ENCODE peak calls at places on chromosomes 12 and 14, in eight cellular contexts. G is lower lobe of right lung, C is GM23248, Y is K562, J is stomach, A is psoas muscle, R is Panc1, N is right atrium auricular region. H is an unnamed sample.

GRCh38 chr14:65015391-65015790 is 28.7 kb downstream of the FNTB start:
- DNase-seq in G (no peak), C (no peak), Y (no peak), J (no peak), A (no peak), R (no peak), N (no peak), H (no peak)

GRCh38 chr14:105092124-105092911 is 27.1 kb upstream of the GPR132 start:
- DNase-seq in G (peak; percentile 58), C (peak; percentile 61), Y (no peak), J (peak; percentile 46), A (no peak), R (no peak), N (no peak), H (peak; percentile 77)

GRCh38 chr14:88792572-88793258 is at the start of gene EML5:
- DNase-seq in G (peak; percentile 93), C (peak; percentile 81), Y (peak; percentile 75), J (peak; percentile 92), A (peak; percentile 85), R (no peak), N (peak; percentile 67), H (peak; percentile 94)

GRCh38 chr14:32932921-32933622 is 5.6 kb upstream of the NPAS3 start:
- DNase-seq in G (no peak), C (no peak), Y (no peak), J (no peak), A (peak; percentile 24), R (no peak), N (no peak), H (peak; percentile 57)

GRCh38 chr12:90896164-90896563 is 58.8 kb downstream of the CCER1 start:
- DNase-seq in G (no peak), C (peak; percentile 62), Y (no peak), J (no peak), A (no peak), R (no peak), N (no peak), H (no peak)

GRCh38 chr14:42047421-42048045 is 440.9 kb downstream of the LRFN5 start:
- DNase-seq in G (no peak), C (no peak), Y (no peak), J (no peak), A (no peak), R (no peak), N (no peak), H (no peak)

GRCh38 chr14:30195946-30196345 is 268.3 kb upstream of the PRKD1 start:
- DNase-seq in G (no peak), C (peak; percentile 17), Y (no peak), J (no peak), A (no peak), R (no peak), N (no peak), H (no peak)

GRCh38 chr12:132638541-132639408 is 20.2 kb downstream of the P2RX2 start:
- DNase-seq in G (no peak), C (peak; percentile 77), Y (no peak), J (no peak), A (peak; percentile 54), R (peak; percentile 20), N (no peak), H (no peak)

GRCh38 chr12:93742086-93742934 is 65.1 kb downstream of the CRADD start:
- DNase-seq in G (peak; percentile 87), C (peak; percentile 90), Y (peak; percentile 93), J (peak; percentile 77), A (peak; percentile 77), R (peak; percentile 38), N (no peak), H (peak; percentile 84)

GRCh38 chr14:75450381-75451276 is 22.8 kb downstream of the JDP2 start:
- DNase-seq in G (peak; percentile 62), C (peak; percentile 56), Y (no peak), J (peak; percentile 90), A (peak; percentile 71), R (no peak), N (no peak), H (peak; percentile 17)

GRCh38 chr12:62808166-62808879 is 126.6 kb downstream of the PPM1H start:
- DNase-seq in G (no peak), C (no peak), Y (no peak), J (no peak), A (no peak), R (no peak), N (no peak), H (no peak)

GRCh38 chr14:55130194-55130550 is 1.1 kb downstream of the LGALS3 start:
- DNase-seq in G (no peak), C (peak; percentile 75), Y (no peak), J (peak; percentile 44), A (no peak), R (no peak), N (no peak), H (no peak)

GRCh38 chr12:1217191-1217949 is 226.3 kb downstream of the ERC1 start:
- DNase-seq in G (no peak), C (peak; percentile 86), Y (no peak), J (no peak), A (no peak), R (peak; percentile 28), N (no peak), H (no peak)

GRCh38 chr12:71503579-71504470 is 64.2 kb downstream of the LGR5 start:
- DNase-seq in G (no peak), C (no peak), Y (no peak), J (no peak), A (no peak), R (no peak), N (no peak), H (no peak)

GRCh38 chr14:74634481-74634880 is 22.4 kb upstream of the LTBP2 start:
- DNase-seq in G (no peak), C (peak; percentile 42), Y (no peak), J (no peak), A (no peak), R (no peak), N (no peak), H (no peak)

GRCh38 chr14:54625158-54625557 is 58.2 kb downstream of the SAMD4A start:
- DNase-seq in G (no peak), C (peak; percentile 83), Y (no peak), J (no peak), A (no peak), R (no peak), N (no peak), H (no peak)

GRCh38 chr14:96852823-96853422 is 55.7 kb downstream of the VRK1 start:
- DNase-seq in G (no peak), C (peak; percentile 78), Y (peak; percentile 13), J (no peak), A (no peak), R (peak; percentile 7), N (no peak), H (no peak)

GRCh38 chr14:74358176-74358829 is 10.0 kb downstream of the VRTN start:
- DNase-seq in G (no peak), C (no peak), Y (no peak), J (no peak), A (no peak), R (no peak), N (no peak), H (no peak)

GRCh38 chr14:26887842-26888241 is 290.0 kb upstream of the NOVA1 start:
- DNase-seq in G (no peak), C (peak; percentile 11), Y (no peak), J (no peak), A (peak; percentile 54), R (no peak), N (peak; percentile 70), H (no peak)

GRCh38 chr14:24438198-24439095 is 4.1 kb downstream of the SDR39U1 start:
- DNase-seq in G (no peak), C (no peak), Y (no peak), J (no peak), A (no peak), R (no peak), N (no peak), H (no peak)

GRCh38 chr14:103839569-103839968 is 7.8 kb downstream of the PPP1R13B start:
- DNase-seq in G (no peak), C (no peak), Y (no peak), J (no peak), A (no peak), R (no peak), N (no peak), H (no peak)

GRCh38 chr12:128652136-128652751 is 171.5 kb downstream of the SLC15A4 start:
- DNase-seq in G (no peak), C (no peak), Y (no peak), J (no peak), A (no peak), R (no peak), N (no peak), H (no peak)
- H3K27ac ChIP-seq in G (no peak overlapping the region), C (no peak overlapping the region), Y (no peak overlapping the region), J (no peak overlapping the region), A (no peak overlapping the region), R (no peak overlapping the region), N (no peak overlapping the region), H (no peak overlapping the region)

GRCh38 chr12:53036802-53037201 is 13.1 kb upstream of the TNS2 start:
- DNase-seq in G (no peak), C (no peak), Y (no peak), J (no peak), A (no peak), R (no peak), N (no peak), H (no peak)
- H3K36me3 ChIP-seq in G (peaks cover 91% of the 10 kb centered on the region), C (peaks cover 63% of the 10 kb centered on the region), Y (peaks cover 89% of the 10 kb centered on the region), J (peaks cover 70% of the 10 kb centered on the region), A (peaks cover 24% of the 10 kb centered on the region), R (peaks cover 42% of the 10 kb centered on the region), N (peaks cover 88% of the 10 kb centered on the region), H (peaks cover 10% of the 10 kb centered on the region)

DNA sequence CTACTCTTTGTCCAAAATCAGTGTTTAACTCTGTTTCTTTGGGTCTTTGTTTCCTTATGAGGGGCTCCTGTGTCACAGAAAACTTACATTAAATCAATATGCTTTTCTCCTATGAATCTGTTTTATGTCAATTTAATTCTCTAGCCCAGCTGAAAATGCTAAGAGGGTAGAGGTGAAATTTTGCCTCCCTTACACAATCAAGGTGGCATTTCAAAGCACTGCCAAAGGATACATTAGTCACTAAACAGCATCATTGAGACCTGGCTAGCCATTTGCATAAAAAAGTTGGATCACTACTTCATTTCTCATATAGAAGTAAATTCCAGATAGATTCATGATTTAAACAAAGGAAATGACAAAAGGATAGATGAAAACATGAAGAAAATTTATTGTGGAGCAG is 12.1 kb downstream of the TCL1B start:
- DNase-seq in G (no peak), C (no peak), Y (no peak), J (no peak), A (no peak), R (no peak), N (no peak), H (no peak)
- H3K27ac ChIP-seq in G (no peak overlapping the region), C (no peak overlapping the region), Y (no peak overlapping the region), J (no peak overlapping the region), A (no peak overlapping the region), R (no peak overlapping the region), N (no peak overlapping the region), H (no peak overlapping the region)

DNA sequence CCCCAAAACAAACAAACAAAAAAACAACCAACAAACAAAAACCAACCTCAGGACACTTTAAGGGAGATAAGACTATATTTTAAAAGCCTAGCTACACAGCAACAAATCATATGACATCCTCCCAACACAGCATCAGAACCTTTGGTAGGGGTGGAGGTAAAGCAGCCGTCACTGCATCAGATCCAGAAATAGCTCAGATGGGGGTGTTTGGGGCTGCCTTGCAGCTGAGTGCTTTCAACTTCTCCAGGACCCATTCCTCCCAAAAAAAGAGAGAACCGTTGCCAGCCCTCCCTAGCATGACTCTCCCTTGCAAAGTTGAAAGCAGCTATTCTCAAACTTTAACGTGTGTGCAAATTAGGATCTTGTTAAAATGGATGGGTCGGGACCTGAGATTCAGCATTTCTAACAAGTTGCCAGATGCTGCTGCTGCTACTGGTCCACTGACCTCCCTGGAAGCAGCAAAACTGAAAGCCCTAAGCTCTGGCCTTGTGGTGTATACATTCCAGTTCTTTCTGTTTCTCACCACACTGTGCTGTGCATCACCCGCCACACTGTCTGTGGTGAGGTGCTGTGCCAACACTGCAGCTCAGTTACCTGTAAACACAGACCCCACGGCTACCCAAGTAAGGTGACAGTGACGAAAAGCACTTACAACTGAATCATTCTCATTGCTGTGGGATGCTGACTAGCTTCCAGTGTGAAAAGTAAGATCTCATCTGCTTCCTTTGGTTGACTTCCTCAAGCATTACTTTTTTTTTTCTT is 54.0 kb downstream of the SLC38A1 start:
- DNase-seq in G (no peak), C (no peak), Y (no peak), J (peak; percentile 45), A (no peak), R (no peak), N (no peak), H (peak; percentile 53)
- H3K36me3 ChIP-seq in G (no peaks in the 10 kb centered on the region), C (peaks cover 18% of the 10 kb centered on the region), Y (peaks cover 90% of the 10 kb centered on the region), J (no peaks in the 10 kb centered on the region), A (peaks cover 3% of the 10 kb centered on the region), R (peaks cover 15% of the 10 kb centered on the region), N (no peaks in the 10 kb centered on the region), H (no peaks in the 10 kb centered on the region)

H was measured in aorta.